ENCODE peak calls at places on chromosomes 16 and 17, in five cellular contexts. One of them, this sample, is unnamed.

GRCh38 chr17:49964539-49965521 is 4.2 kb upstream of the DLX4 start:
- DNase-seq in activated CD4-positive, alpha-beta T cell treated with anti-CD3 and anti-CD28 coated beads, Interleukin-2, amount 10 ng/mL, durations not matched to agents 7 days and 5 days: peak; percentile 23
- DNase-seq in EL: no peak
- DNase-seq in MM.1S: no peak
- DNase-seq in fibroblast of pulmonary artery: no peak
- DNase-seq in this sample: peak; percentile 81

GRCh38 chr17:75240394-75241142 is 20.8 kb downstream of the GGA3 start:
- DNase-seq in activated CD4-positive, alpha-beta T cell treated with anti-CD3 and anti-CD28 coated beads, Interleukin-2, amount 10 ng/mL, durations not matched to agents 7 days and 5 days: peak; percentile 40
- DNase-seq in EL: peak; percentile 44
- DNase-seq in MM.1S: peak; percentile 18
- DNase-seq in fibroblast of pulmonary artery: peak; percentile 37
- DNase-seq in this sample: peak; percentile 44

GRCh38 chr17:39563476-39563875 is 44.2 kb downstream of the NEUROD2 start:
- DNase-seq in activated CD4-positive, alpha-beta T cell treated with anti-CD3 and anti-CD28 coated beads, Interleukin-2, amount 10 ng/mL, durations not matched to agents 7 days and 5 days: no peak
- DNase-seq in EL: no peak
- DNase-seq in MM.1S: no peak
- DNase-seq in fibroblast of pulmonary artery: peak; percentile 45
- DNase-seq in this sample: peak; percentile 75

GRCh38 chr17:74415608-74416396 is 16.1 kb upstream of the GPRC5C start:
- DNase-seq in activated CD4-positive, alpha-beta T cell treated with anti-CD3 and anti-CD28 coated beads, Interleukin-2, amount 10 ng/mL, durations not matched to agents 7 days and 5 days: no peak
- DNase-seq in EL: no peak
- DNase-seq in MM.1S: no peak
- DNase-seq in fibroblast of pulmonary artery: no peak
- DNase-seq in this sample: no peak

GRCh38 chr17:28159924-28160323 is 117.4 kb downstream of the NLK start:
- DNase-seq in activated CD4-positive, alpha-beta T cell treated with anti-CD3 and anti-CD28 coated beads, Interleukin-2, amount 10 ng/mL, durations not matched to agents 7 days and 5 days: no peak
- DNase-seq in EL: no peak
- DNase-seq in MM.1S: no peak
- DNase-seq in fibroblast of pulmonary artery: no peak
- DNase-seq in this sample: no peak

GRCh38 chr17:60743812-60744211 is 66.2 kb downstream of the BCAS3 start:
- DNase-seq in activated CD4-positive, alpha-beta T cell treated with anti-CD3 and anti-CD28 coated beads, Interleukin-2, amount 10 ng/mL, durations not matched to agents 7 days and 5 days: no peak
- DNase-seq in EL: peak; percentile 50
- DNase-seq in MM.1S: no peak
- DNase-seq in fibroblast of pulmonary artery: peak; percentile 65
- DNase-seq in this sample: peak; percentile 73

GRCh38 chr17:45410144-45411091 is 22.3 kb downstream of the ARHGAP27 start:
- DNase-seq in activated CD4-positive, alpha-beta T cell treated with anti-CD3 and anti-CD28 coated beads, Interleukin-2, amount 10 ng/mL, durations not matched to agents 7 days and 5 days: peak; percentile 71
- DNase-seq in EL: no peak
- DNase-seq in MM.1S: peak; percentile 57
- DNase-seq in fibroblast of pulmonary artery: no peak
- DNase-seq in this sample: no peak

GRCh38 chr17:66727634-66728570 is 107.0 kb upstream of the CACNG5 start:
- DNase-seq in activated CD4-positive, alpha-beta T cell treated with anti-CD3 and anti-CD28 coated beads, Interleukin-2, amount 10 ng/mL, durations not matched to agents 7 days and 5 days: peak; percentile 57
- DNase-seq in EL: peak; percentile 37
- DNase-seq in MM.1S: no peak
- DNase-seq in fibroblast of pulmonary artery: peak; percentile 65
- DNase-seq in this sample: peak; percentile 78

GRCh38 chr17:5035356-5035755 is at the start of gene SLC52A1:
- DNase-seq in activated CD4-positive, alpha-beta T cell treated with anti-CD3 and anti-CD28 coated beads, Interleukin-2, amount 10 ng/mL, durations not matched to agents 7 days and 5 days: no peak
- DNase-seq in EL: no peak
- DNase-seq in MM.1S: no peak
- DNase-seq in fibroblast of pulmonary artery: no peak
- DNase-seq in this sample: peak; percentile 14

GRCh38 chr17:59329558-59330313 is 1.7 kb upstream of the YPEL2 start:
- DNase-seq in activated CD4-positive, alpha-beta T cell treated with anti-CD3 and anti-CD28 coated beads, Interleukin-2, amount 10 ng/mL, durations not matched to agents 7 days and 5 days: peak; percentile 60
- DNase-seq in EL: peak; percentile 81
- DNase-seq in MM.1S: peak; percentile 72
- DNase-seq in fibroblast of pulmonary artery: peak; percentile 91
- DNase-seq in this sample: peak; percentile 72

GRCh38 chr16:88062341-88062861 is 111.2 kb downstream of the BANP start:
- DNase-seq in activated CD4-positive, alpha-beta T cell treated with anti-CD3 and anti-CD28 coated beads, Interleukin-2, amount 10 ng/mL, durations not matched to agents 7 days and 5 days: no peak
- DNase-seq in EL: peak; percentile 90
- DNase-seq in MM.1S: no peak
- DNase-seq in fibroblast of pulmonary artery: peak; percentile 78
- DNase-seq in this sample: no peak

GRCh38 chr16:24758986-24759385 is 29.5 kb downstream of the TNRC6A start:
- DNase-seq in activated CD4-positive, alpha-beta T cell treated with anti-CD3 and anti-CD28 coated beads, Interleukin-2, amount 10 ng/mL, durations not matched to agents 7 days and 5 days: no peak
- DNase-seq in EL: no peak
- DNase-seq in MM.1S: no peak
- DNase-seq in fibroblast of pulmonary artery: no peak
- DNase-seq in this sample: no peak

GRCh38 chr17:48484256-48484655 is 46.6 kb downstream of the HOXB1 start:
- DNase-seq in activated CD4-positive, alpha-beta T cell treated with anti-CD3 and anti-CD28 coated beads, Interleukin-2, amount 10 ng/mL, durations not matched to agents 7 days and 5 days: no peak
- DNase-seq in EL: peak; percentile 82
- DNase-seq in MM.1S: no peak
- DNase-seq in fibroblast of pulmonary artery: no peak
- DNase-seq in this sample: no peak

GRCh38 chr17:73592079-73592415 is 52.2 kb downstream of the SDK2 start:
- DNase-seq in activated CD4-positive, alpha-beta T cell treated with anti-CD3 and anti-CD28 coated beads, Interleukin-2, amount 10 ng/mL, durations not matched to agents 7 days and 5 days: no peak
- DNase-seq in EL: no peak
- DNase-seq in MM.1S: no peak
- DNase-seq in fibroblast of pulmonary artery: no peak
- DNase-seq in this sample: no peak

GRCh38 chr17:72311004-72311403 is 190.2 kb downstream of the SOX9 start:
- DNase-seq in activated CD4-positive, alpha-beta T cell treated with anti-CD3 and anti-CD28 coated beads, Interleukin-2, amount 10 ng/mL, durations not matched to agents 7 days and 5 days: no peak
- DNase-seq in EL: no peak
- DNase-seq in MM.1S: no peak
- DNase-seq in fibroblast of pulmonary artery: no peak
- DNase-seq in this sample: no peak

GRCh38 chr16:12679660-12680272 is 123.9 kb downstream of the CPPED1 start:
- DNase-seq in activated CD4-positive, alpha-beta T cell treated with anti-CD3 and anti-CD28 coated beads, Interleukin-2, amount 10 ng/mL, durations not matched to agents 7 days and 5 days: no peak
- DNase-seq in EL: peak; percentile 65
- DNase-seq in MM.1S: no peak
- DNase-seq in fibroblast of pulmonary artery: no peak
- DNase-seq in this sample: no peak

GRCh38 chr16:83054302-83054701 is 427.5 kb downstream of the CDH13 start:
- DNase-seq in activated CD4-positive, alpha-beta T cell treated with anti-CD3 and anti-CD28 coated beads, Interleukin-2, amount 10 ng/mL, durations not matched to agents 7 days and 5 days: no peak
- DNase-seq in EL: no peak
- DNase-seq in MM.1S: no peak
- DNase-seq in fibroblast of pulmonary artery: peak; percentile 21
- DNase-seq in this sample: no peak

GRCh38 chr16:24983521-24983920 is 31.6 kb downstream of the ARHGAP17 start:
- DNase-seq in activated CD4-positive, alpha-beta T cell treated with anti-CD3 and anti-CD28 coated beads, Interleukin-2, amount 10 ng/mL, durations not matched to agents 7 days and 5 days: no peak
- DNase-seq in EL: no peak
- DNase-seq in MM.1S: no peak
- DNase-seq in fibroblast of pulmonary artery: peak; percentile 53
- DNase-seq in this sample: no peak

GRCh38 chr17:77859035-77859360 is 99.5 kb upstream of the TNRC6C start:
- DNase-seq in activated CD4-positive, alpha-beta T cell treated with anti-CD3 and anti-CD28 coated beads, Interleukin-2, amount 10 ng/mL, durations not matched to agents 7 days and 5 days: no peak
- DNase-seq in EL: no peak
- DNase-seq in MM.1S: no peak
- DNase-seq in fibroblast of pulmonary artery: no peak
- DNase-seq in this sample: no peak

GRCh38 chr16:53859995-53860540 is 156.1 kb downstream of the FTO start:
- DNase-seq in activated CD4-positive, alpha-beta T cell treated with anti-CD3 and anti-CD28 coated beads, Interleukin-2, amount 10 ng/mL, durations not matched to agents 7 days and 5 days: no peak
- DNase-seq in EL: no peak
- DNase-seq in MM.1S: no peak
- DNase-seq in fibroblast of pulmonary artery: no peak
- DNase-seq in this sample: no peak

GRCh38 chr17:41518789-41519449 is at the start of gene KRT15:
- DNase-seq in activated CD4-positive, alpha-beta T cell treated with anti-CD3 and anti-CD28 coated beads, Interleukin-2, amount 10 ng/mL, durations not matched to agents 7 days and 5 days: no peak
- DNase-seq in EL: peak; percentile 42
- DNase-seq in MM.1S: peak; percentile 9
- DNase-seq in fibroblast of pulmonary artery: peak; percentile 16
- DNase-seq in this sample: no peak

GRCh38 chr17:61947367-61948078 is 19.7 kb upstream of the INTS2 start:
- DNase-seq in activated CD4-positive, alpha-beta T cell treated with anti-CD3 and anti-CD28 coated beads, Interleukin-2, amount 10 ng/mL, durations not matched to agents 7 days and 5 days: no peak
- DNase-seq in EL: no peak
- DNase-seq in MM.1S: no peak
- DNase-seq in fibroblast of pulmonary artery: no peak
- DNase-seq in this sample: no peak

GRCh38 chr17:46797131-46797530 is 21.4 kb downstream of the WNT3 start:
- DNase-seq in activated CD4-positive, alpha-beta T cell treated with anti-CD3 and anti-CD28 coated beads, Interleukin-2, amount 10 ng/mL, durations not matched to agents 7 days and 5 days: no peak
- DNase-seq in EL: no peak
- DNase-seq in MM.1S: no peak
- DNase-seq in fibroblast of pulmonary artery: no peak
- DNase-seq in this sample: no peak

GRCh38 chr16:8863594-8864424 is 5.0 kb downstream of the CARHSP1 start:
- DNase-seq in activated CD4-positive, alpha-beta T cell treated with anti-CD3 and anti-CD28 coated beads, Interleukin-2, amount 10 ng/mL, durations not matched to agents 7 days and 5 days: no peak
- DNase-seq in EL: no peak
- DNase-seq in MM.1S: no peak
- DNase-seq in fibroblast of pulmonary artery: no peak
- DNase-seq in this sample: no peak